ENCODE peak calls at places on chromosomes 4 and X, in four cellular contexts. R is A549, B is GM12878, G is K562. U is an unnamed sample.

GRCh38 chr4:141427726-141428296 is 207.1 kb downstream of the ZNF330 start:
- DNase-seq in B (no peak), G (no peak), R (no peak), U (no peak)

GRCh38 chr4:68748181-68748981 is 67.4 kb upstream of the UGT2B10 start:
- DNase-seq in R (no peak), B (no peak), G (no peak), U (no peak)

GRCh38 chr4:129545599-129546278 is 449.8 kb downstream of the C4orf33 start:
- DNase-seq in R (no peak), G (no peak), B (no peak), U (peak)

GRCh38 chrX:41923925-41924693 is 755 bp upstream of the CASK start:
- DNase-seq in R (peak), B (no peak), G (no peak), U (no peak)

GRCh38 chr4:2402453-2402852 is 16.0 kb downstream of the ZFYVE28 start:
- DNase-seq in R (no peak), B (no peak), G (no peak), U (no peak)

GRCh38 chrX:68896581-68896980 is 67.8 kb downstream of the EFNB1 start:
- DNase-seq in B (no peak), G (no peak), R (no peak), U (no peak)

GRCh38 chr4:1192091-1192492 is 19.7 kb upstream of the SPON2 start:
- DNase-seq in R (peak), B (no peak), G (no peak), U (no peak)

GRCh38 chr4:1255151-1255550 is 6.2 kb upstream of the CTBP1 start:
- DNase-seq in B (no peak), R (no peak), G (no peak), U (no peak)

GRCh38 chr4:54542540-54543041 is 115.2 kb upstream of the KIT start:
- DNase-seq in B (no peak), R (no peak), G (peak), U (no peak)

GRCh38 chr4:152408514-152409327 is 127.2 kb downstream of the FBXW7 start:
- DNase-seq in G (peak), R (peak), B (no peak), U (peak)

GRCh38 chrX:47422444-47422843 is 52.1 kb downstream of the ZNF157 start:
- DNase-seq in G (no peak), R (no peak), B (no peak), U (no peak)

GRCh38 chr4:4880492-4880891 is 21.0 kb downstream of the MSX1 start:
- DNase-seq in B (no peak), R (no peak), G (no peak), U (no peak)

GRCh38 chrX:65667503-65668355 is at the start of gene MSN:
- DNase-seq in B (no peak), G (peak), R (peak), U (no peak)

GRCh38 chrX:129522184-129523059 is 868 bp downstream of the SMARCA1 start:
- DNase-seq in B (no peak), G (peak), R (peak), U (peak)

GRCh38 chr4:156718226-156718625 is 253.4 kb downstream of the PDGFC start:
- DNase-seq in G (no peak), B (no peak), R (no peak), U (no peak)

GRCh38 chr4:19486400-19486799 is 765.3 kb upstream of the SLIT2 start:
- DNase-seq in R (no peak), G (no peak), B (no peak), U (no peak)
- TF ChIP-seq RAD21 in R (no peak), G (no peak), B (no peak), U (no peak)

DNA sequence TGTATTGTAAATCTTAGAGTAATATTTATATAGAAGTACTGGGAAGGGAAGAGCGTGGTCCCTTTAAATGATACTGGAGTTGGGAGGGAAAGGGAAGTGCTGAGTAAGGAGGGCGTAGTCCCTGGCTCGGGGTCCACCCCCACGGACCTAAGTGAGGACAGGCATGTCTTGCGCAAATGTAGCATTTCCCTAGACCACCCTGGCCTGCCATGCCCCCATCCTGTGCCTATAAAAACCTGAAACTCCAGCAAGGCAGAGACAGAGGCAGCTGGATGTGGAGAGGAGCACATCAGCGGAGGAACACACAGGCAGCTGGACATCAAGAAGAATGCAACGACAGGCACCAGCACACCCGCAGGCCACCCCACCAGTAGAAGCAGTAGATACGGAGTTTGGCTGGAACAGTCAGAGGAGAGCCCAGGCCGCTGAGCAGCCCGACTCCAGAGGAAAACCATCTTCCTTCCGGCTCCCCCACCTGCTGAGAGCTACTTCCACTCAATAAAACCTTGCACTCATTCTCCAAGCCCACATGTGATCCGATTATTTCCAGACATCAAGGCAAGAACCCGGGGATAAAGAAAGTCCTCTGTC is 345.9 kb downstream of the FSTL5 start:
- DNase-seq in G (no peak), B (no peak), R (no peak), U (no peak)
- TF ChIP-seq MYC in G (no peak), B (no peak), R (no peak), U (no peak)

GRCh38 chr4:41661447-41662076 is 87.0 kb downstream of the PHOX2B start:
- DNase-seq in B (no peak), G (peak), R (peak), U (peak)
- TF ChIP-seq RAD21 in B (peak), G (peak), R (peak), U (no peak)

GRCh38 chrX:67583171-67583570 is 39.4 kb downstream of the AR start:
- DNase-seq in R (no peak), G (no peak), B (no peak), U (no peak)

GRCh38 chrX:67585401-67585800 is 41.6 kb downstream of the AR start:
- DNase-seq in G (no peak), R (no peak), B (no peak), U (no peak)

GRCh38 chrX:67587946-67588624 is 44.3 kb downstream of the AR start:
- DNase-seq in G (no peak), B (no peak), R (no peak), U (no peak)

DNA sequence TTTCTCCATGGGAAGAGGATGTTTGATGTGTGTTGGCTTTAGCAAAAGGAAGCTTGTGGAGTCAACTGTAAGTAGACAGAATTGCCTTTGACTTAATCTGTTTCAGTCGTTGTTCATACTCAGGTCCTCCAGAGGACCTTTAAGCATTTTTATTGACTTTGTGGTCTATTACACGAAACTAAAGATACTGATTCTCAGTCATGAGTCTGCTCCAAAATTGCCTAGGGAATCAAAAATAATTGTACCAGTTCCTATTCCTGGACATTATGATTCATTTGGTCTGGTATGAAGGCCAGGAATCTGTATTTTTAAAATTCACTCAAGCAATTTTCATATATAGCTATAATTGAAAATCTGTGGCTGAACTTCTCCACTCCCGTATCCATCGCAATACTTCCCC is 38.6 kb downstream of the AR start:
- DNase-seq in R (no peak), B (no peak), G (no peak), U (no peak)
- TF ChIP-seq MYC in R (no peak), B (no peak), G (no peak), U (no peak)

GRCh38 chr4:139599076-139599475 is 43.1 kb upstream of the SETD7 start:
- DNase-seq in B (no peak), R (no peak), G (no peak), U (no peak)
- TF ChIP-seq RAD21 in B (no peak), R (no peak), G (no peak), U (no peak)

U was measured in HepG2.